ENCODE peak calls at places on chromosomes 11 and 22, in nine cellular contexts. One of them, this sample, is unnamed.

GRCh38 chr11:43289368-43289767 is 22.4 kb upstream of the API5 start:
- DNase-seq in stimulated activated CD8-positive, alpha-beta memory T cell treated with anti-CD3 and anti-CD28 coated beads, Interleukin-15, amount 100 ng/mL, for 24 hours: no peak
- DNase-seq in activated CD8-positive, alpha-beta T cell treated with anti-CD3 and anti-CD28 coated beads for 36 hours: no peak
- DNase-seq in T-helper 1 cell: no peak
- DNase-seq in suprapubic skin: no peak
- DNase-seq in GM10248: no peak
- DNase-seq in AG20443: no peak
- DNase-seq in naive thymus-derived CD8-positive, alpha-beta T cell: no peak
- DNase-seq in ELR: no peak
- DNase-seq in this sample: peak

GRCh38 chr11:3232956-3233355 is 739 bp upstream of the MRGPRE start:
- DNase-seq in AG20443: peak
- DNase-seq in GM10248: no peak
- DNase-seq in activated CD8-positive, alpha-beta T cell treated with anti-CD3 and anti-CD28 coated beads for 36 hours: no peak
- DNase-seq in naive thymus-derived CD8-positive, alpha-beta T cell: no peak
- DNase-seq in T-helper 1 cell: no peak
- DNase-seq in suprapubic skin: no peak
- DNase-seq in stimulated activated CD8-positive, alpha-beta memory T cell treated with anti-CD3 and anti-CD28 coated beads, Interleukin-15, amount 100 ng/mL, for 24 hours: no peak
- DNase-seq in ELR: no peak
- DNase-seq in this sample: no peak

GRCh38 chr11:26720003-26720402 is 1.9 kb downstream of the SLC5A12 start:
- DNase-seq in activated CD8-positive, alpha-beta T cell treated with anti-CD3 and anti-CD28 coated beads for 36 hours: no peak
- DNase-seq in T-helper 1 cell: no peak
- DNase-seq in suprapubic skin: no peak
- DNase-seq in stimulated activated CD8-positive, alpha-beta memory T cell treated with anti-CD3 and anti-CD28 coated beads, Interleukin-15, amount 100 ng/mL, for 24 hours: no peak
- DNase-seq in naive thymus-derived CD8-positive, alpha-beta T cell: no peak
- DNase-seq in GM10248: no peak
- DNase-seq in AG20443: no peak
- DNase-seq in ELR: no peak
- DNase-seq in this sample: no peak

GRCh38 chr11:119700536-119701346 is 28.3 kb downstream of the NECTIN1 start:
- DNase-seq in stimulated activated CD8-positive, alpha-beta memory T cell treated with anti-CD3 and anti-CD28 coated beads, Interleukin-15, amount 100 ng/mL, for 24 hours: no peak
- DNase-seq in naive thymus-derived CD8-positive, alpha-beta T cell: no peak
- DNase-seq in T-helper 1 cell: no peak
- DNase-seq in ELR: peak
- DNase-seq in activated CD8-positive, alpha-beta T cell treated with anti-CD3 and anti-CD28 coated beads for 36 hours: peak
- DNase-seq in GM10248: no peak
- DNase-seq in suprapubic skin: no peak
- DNase-seq in AG20443: no peak
- DNase-seq in this sample: no peak

GRCh38 chr11:100632970-100633452 is 54.1 kb upstream of the ARHGAP42 start:
- DNase-seq in GM10248: no peak
- DNase-seq in T-helper 1 cell: no peak
- DNase-seq in suprapubic skin: peak
- DNase-seq in ELR: peak
- DNase-seq in naive thymus-derived CD8-positive, alpha-beta T cell: no peak
- DNase-seq in activated CD8-positive, alpha-beta T cell treated with anti-CD3 and anti-CD28 coated beads for 36 hours: no peak
- DNase-seq in AG20443: no peak
- DNase-seq in stimulated activated CD8-positive, alpha-beta memory T cell treated with anti-CD3 and anti-CD28 coated beads, Interleukin-15, amount 100 ng/mL, for 24 hours: no peak
- DNase-seq in this sample: no peak

GRCh38 chr11:116605543-116605942 is 167.2 kb downstream of the BUD13 start:
- DNase-seq in activated CD8-positive, alpha-beta T cell treated with anti-CD3 and anti-CD28 coated beads for 36 hours: peak
- DNase-seq in ELR: peak
- DNase-seq in naive thymus-derived CD8-positive, alpha-beta T cell: no peak
- DNase-seq in GM10248: peak
- DNase-seq in suprapubic skin: no peak
- DNase-seq in stimulated activated CD8-positive, alpha-beta memory T cell treated with anti-CD3 and anti-CD28 coated beads, Interleukin-15, amount 100 ng/mL, for 24 hours: no peak
- DNase-seq in T-helper 1 cell: no peak
- DNase-seq in AG20443: no peak
- DNase-seq in this sample: peak

GRCh38 chr22:39332441-39333064 is 13.1 kb upstream of the RPL3 start:
- DNase-seq in naive thymus-derived CD8-positive, alpha-beta T cell: no peak
- DNase-seq in activated CD8-positive, alpha-beta T cell treated with anti-CD3 and anti-CD28 coated beads for 36 hours: no peak
- DNase-seq in stimulated activated CD8-positive, alpha-beta memory T cell treated with anti-CD3 and anti-CD28 coated beads, Interleukin-15, amount 100 ng/mL, for 24 hours: no peak
- DNase-seq in GM10248: no peak
- DNase-seq in ELR: no peak
- DNase-seq in AG20443: peak
- DNase-seq in suprapubic skin: no peak
- DNase-seq in T-helper 1 cell: no peak
- DNase-seq in this sample: no peak

GRCh38 chr11:66595245-66595904 is 2.4 kb downstream of the CCS start:
- DNase-seq in GM10248: no peak
- DNase-seq in activated CD8-positive, alpha-beta T cell treated with anti-CD3 and anti-CD28 coated beads for 36 hours: peak
- DNase-seq in naive thymus-derived CD8-positive, alpha-beta T cell: no peak
- DNase-seq in stimulated activated CD8-positive, alpha-beta memory T cell treated with anti-CD3 and anti-CD28 coated beads, Interleukin-15, amount 100 ng/mL, for 24 hours: no peak
- DNase-seq in ELR: no peak
- DNase-seq in AG20443: no peak
- DNase-seq in suprapubic skin: no peak
- DNase-seq in T-helper 1 cell: no peak
- DNase-seq in this sample: no peak

GRCh38 chr11:11989774-11990744 is 18.4 kb downstream of the DKK3 start:
- DNase-seq in T-helper 1 cell: no peak
- DNase-seq in activated CD8-positive, alpha-beta T cell treated with anti-CD3 and anti-CD28 coated beads for 36 hours: no peak
- DNase-seq in stimulated activated CD8-positive, alpha-beta memory T cell treated with anti-CD3 and anti-CD28 coated beads, Interleukin-15, amount 100 ng/mL, for 24 hours: no peak
- DNase-seq in naive thymus-derived CD8-positive, alpha-beta T cell: no peak
- DNase-seq in AG20443: peak
- DNase-seq in ELR: no peak
- DNase-seq in suprapubic skin: peak
- DNase-seq in GM10248: no peak
- DNase-seq in this sample: no peak

GRCh38 chr22:46081831-46082210 is 68.5 kb upstream of the PPARA start:
- DNase-seq in T-helper 1 cell: no peak
- DNase-seq in stimulated activated CD8-positive, alpha-beta memory T cell treated with anti-CD3 and anti-CD28 coated beads, Interleukin-15, amount 100 ng/mL, for 24 hours: no peak
- DNase-seq in activated CD8-positive, alpha-beta T cell treated with anti-CD3 and anti-CD28 coated beads for 36 hours: no peak
- DNase-seq in naive thymus-derived CD8-positive, alpha-beta T cell: no peak
- DNase-seq in AG20443: no peak
- DNase-seq in suprapubic skin: peak
- DNase-seq in ELR: peak
- DNase-seq in GM10248: no peak
- DNase-seq in this sample: no peak

GRCh38 chr11:18492888-18493287 is 33.9 kb downstream of the TSG101 start:
- DNase-seq in stimulated activated CD8-positive, alpha-beta memory T cell treated with anti-CD3 and anti-CD28 coated beads, Interleukin-15, amount 100 ng/mL, for 24 hours: no peak
- DNase-seq in activated CD8-positive, alpha-beta T cell treated with anti-CD3 and anti-CD28 coated beads for 36 hours: no peak
- DNase-seq in AG20443: no peak
- DNase-seq in suprapubic skin: no peak
- DNase-seq in T-helper 1 cell: no peak
- DNase-seq in naive thymus-derived CD8-positive, alpha-beta T cell: no peak
- DNase-seq in ELR: no peak
- DNase-seq in GM10248: no peak
- DNase-seq in this sample: no peak

GRCh38 chr11:86748296-86748695 is 52.0 kb upstream of the PRSS23 start:
- DNase-seq in suprapubic skin: no peak
- DNase-seq in AG20443: peak
- DNase-seq in activated CD8-positive, alpha-beta T cell treated with anti-CD3 and anti-CD28 coated beads for 36 hours: no peak
- DNase-seq in stimulated activated CD8-positive, alpha-beta memory T cell treated with anti-CD3 and anti-CD28 coated beads, Interleukin-15, amount 100 ng/mL, for 24 hours: no peak
- DNase-seq in ELR: no peak
- DNase-seq in GM10248: no peak
- DNase-seq in T-helper 1 cell: no peak
- DNase-seq in naive thymus-derived CD8-positive, alpha-beta T cell: no peak
- DNase-seq in this sample: no peak

GRCh38 chr22:42303304-42304020 is 33.0 kb upstream of the TCF20 start:
- DNase-seq in AG20443: no peak
- DNase-seq in ELR: no peak
- DNase-seq in naive thymus-derived CD8-positive, alpha-beta T cell: no peak
- DNase-seq in stimulated activated CD8-positive, alpha-beta memory T cell treated with anti-CD3 and anti-CD28 coated beads, Interleukin-15, amount 100 ng/mL, for 24 hours: no peak
- DNase-seq in T-helper 1 cell: no peak
- DNase-seq in GM10248: no peak
- DNase-seq in suprapubic skin: no peak
- DNase-seq in activated CD8-positive, alpha-beta T cell treated with anti-CD3 and anti-CD28 coated beads for 36 hours: no peak
- DNase-seq in this sample: no peak

GRCh38 chr11:72191961-72192381 is at the start of gene FOLR1:
- DNase-seq in T-helper 1 cell: no peak
- DNase-seq in activated CD8-positive, alpha-beta T cell treated with anti-CD3 and anti-CD28 coated beads for 36 hours: no peak
- DNase-seq in AG20443: peak
- DNase-seq in stimulated activated CD8-positive, alpha-beta memory T cell treated with anti-CD3 and anti-CD28 coated beads, Interleukin-15, amount 100 ng/mL, for 24 hours: no peak
- DNase-seq in GM10248: no peak
- DNase-seq in ELR: peak
- DNase-seq in suprapubic skin: no peak
- DNase-seq in naive thymus-derived CD8-positive, alpha-beta T cell: no peak
- DNase-seq in this sample: no peak

GRCh38 chr11:70353900-70354568 is 44.3 kb upstream of the CTTN start:
- DNase-seq in AG20443: no peak
- DNase-seq in suprapubic skin: no peak
- DNase-seq in GM10248: no peak
- DNase-seq in activated CD8-positive, alpha-beta T cell treated with anti-CD3 and anti-CD28 coated beads for 36 hours: no peak
- DNase-seq in ELR: no peak
- DNase-seq in naive thymus-derived CD8-positive, alpha-beta T cell: no peak
- DNase-seq in stimulated activated CD8-positive, alpha-beta memory T cell treated with anti-CD3 and anti-CD28 coated beads, Interleukin-15, amount 100 ng/mL, for 24 hours: no peak
- DNase-seq in T-helper 1 cell: no peak
- DNase-seq in this sample: no peak

GRCh38 chr11:60125962-60126585 is 37.6 kb downstream of the MS4A2 start:
- DNase-seq in T-helper 1 cell: no peak
- DNase-seq in activated CD8-positive, alpha-beta T cell treated with anti-CD3 and anti-CD28 coated beads for 36 hours: no peak
- DNase-seq in GM10248: no peak
- DNase-seq in AG20443: no peak
- DNase-seq in suprapubic skin: no peak
- DNase-seq in naive thymus-derived CD8-positive, alpha-beta T cell: no peak
- DNase-seq in ELR: peak
- DNase-seq in stimulated activated CD8-positive, alpha-beta memory T cell treated with anti-CD3 and anti-CD28 coated beads, Interleukin-15, amount 100 ng/mL, for 24 hours: no peak
- DNase-seq in this sample: no peak

GRCh38 chr11:115933564-115933963 is 429.3 kb upstream of the CADM1 start:
- DNase-seq in GM10248: no peak
- DNase-seq in AG20443: no peak
- DNase-seq in suprapubic skin: no peak
- DNase-seq in stimulated activated CD8-positive, alpha-beta memory T cell treated with anti-CD3 and anti-CD28 coated beads, Interleukin-15, amount 100 ng/mL, for 24 hours: no peak
- DNase-seq in naive thymus-derived CD8-positive, alpha-beta T cell: no peak
- DNase-seq in T-helper 1 cell: no peak
- DNase-seq in ELR: no peak
- DNase-seq in activated CD8-positive, alpha-beta T cell treated with anti-CD3 and anti-CD28 coated beads for 36 hours: no peak
- DNase-seq in this sample: no peak

GRCh38 chr11:109267293-109268095 is 154.5 kb upstream of the C11orf87 start:
- DNase-seq in ELR: no peak
- DNase-seq in activated CD8-positive, alpha-beta T cell treated with anti-CD3 and anti-CD28 coated beads for 36 hours: no peak
- DNase-seq in naive thymus-derived CD8-positive, alpha-beta T cell: no peak
- DNase-seq in AG20443: peak
- DNase-seq in suprapubic skin: no peak
- DNase-seq in GM10248: no peak
- DNase-seq in stimulated activated CD8-positive, alpha-beta memory T cell treated with anti-CD3 and anti-CD28 coated beads, Interleukin-15, amount 100 ng/mL, for 24 hours: no peak
- DNase-seq in T-helper 1 cell: no peak
- DNase-seq in this sample: no peak

GRCh38 chr11:122748968-122749687 is 89.2 kb upstream of the CRTAM start:
- DNase-seq in T-helper 1 cell: no peak
- DNase-seq in stimulated activated CD8-positive, alpha-beta memory T cell treated with anti-CD3 and anti-CD28 coated beads, Interleukin-15, amount 100 ng/mL, for 24 hours: no peak
- DNase-seq in suprapubic skin: no peak
- DNase-seq in GM10248: peak
- DNase-seq in activated CD8-positive, alpha-beta T cell treated with anti-CD3 and anti-CD28 coated beads for 36 hours: peak
- DNase-seq in ELR: peak
- DNase-seq in naive thymus-derived CD8-positive, alpha-beta T cell: no peak
- DNase-seq in AG20443: peak
- DNase-seq in this sample: peak

GRCh38 chr22:35425971-35426800 is 26.2 kb downstream of the MCM5 start:
- DNase-seq in naive thymus-derived CD8-positive, alpha-beta T cell: no peak
- DNase-seq in GM10248: no peak
- DNase-seq in ELR: peak
- DNase-seq in T-helper 1 cell: no peak
- DNase-seq in activated CD8-positive, alpha-beta T cell treated with anti-CD3 and anti-CD28 coated beads for 36 hours: no peak
- DNase-seq in AG20443: no peak
- DNase-seq in stimulated activated CD8-positive, alpha-beta memory T cell treated with anti-CD3 and anti-CD28 coated beads, Interleukin-15, amount 100 ng/mL, for 24 hours: no peak
- DNase-seq in suprapubic skin: no peak
- DNase-seq in this sample: no peak

GRCh38 chr22:49228431-49229037 is 599.1 kb downstream of the BRD1 start:
- DNase-seq in stimulated activated CD8-positive, alpha-beta memory T cell treated with anti-CD3 and anti-CD28 coated beads, Interleukin-15, amount 100 ng/mL, for 24 hours: no peak
- DNase-seq in naive thymus-derived CD8-positive, alpha-beta T cell: no peak
- DNase-seq in AG20443: no peak
- DNase-seq in ELR: no peak
- DNase-seq in suprapubic skin: peak
- DNase-seq in activated CD8-positive, alpha-beta T cell treated with anti-CD3 and anti-CD28 coated beads for 36 hours: no peak
- DNase-seq in GM10248: no peak
- DNase-seq in T-helper 1 cell: no peak
- DNase-seq in this sample: no peak

GRCh38 chr22:17847360-17848078 is 73.2 kb upstream of the BID start:
- DNase-seq in ELR: peak
- DNase-seq in T-helper 1 cell: no peak
- DNase-seq in naive thymus-derived CD8-positive, alpha-beta T cell: no peak
- DNase-seq in activated CD8-positive, alpha-beta T cell treated with anti-CD3 and anti-CD28 coated beads for 36 hours: no peak
- DNase-seq in suprapubic skin: no peak
- DNase-seq in AG20443: no peak
- DNase-seq in stimulated activated CD8-positive, alpha-beta memory T cell treated with anti-CD3 and anti-CD28 coated beads, Interleukin-15, amount 100 ng/mL, for 24 hours: no peak
- DNase-seq in GM10248: no peak
- DNase-seq in this sample: no peak

GRCh38 chr11:112776834-112777793 is 184.1 kb upstream of the NCAM1 start:
- DNase-seq in stimulated activated CD8-positive, alpha-beta memory T cell treated with anti-CD3 and anti-CD28 coated beads, Interleukin-15, amount 100 ng/mL, for 24 hours: no peak
- DNase-seq in GM10248: no peak
- DNase-seq in activated CD8-positive, alpha-beta T cell treated with anti-CD3 and anti-CD28 coated beads for 36 hours: no peak
- DNase-seq in suprapubic skin: no peak
- DNase-seq in AG20443: no peak
- DNase-seq in naive thymus-derived CD8-positive, alpha-beta T cell: no peak
- DNase-seq in T-helper 1 cell: no peak
- DNase-seq in ELR: no peak
- DNase-seq in this sample: no peak

GRCh38 chr22:44363214-44363979 is 50.6 kb upstream of the SHISAL1 start:
- DNase-seq in ELR: peak
- DNase-seq in suprapubic skin: peak
- DNase-seq in AG20443: peak
- DNase-seq in stimulated activated CD8-positive, alpha-beta memory T cell treated with anti-CD3 and anti-CD28 coated beads, Interleukin-15, amount 100 ng/mL, for 24 hours: no peak
- DNase-seq in GM10248: no peak
- DNase-seq in naive thymus-derived CD8-positive, alpha-beta T cell: no peak
- DNase-seq in activated CD8-positive, alpha-beta T cell treated with anti-CD3 and anti-CD28 coated beads for 36 hours: no peak
- DNase-seq in T-helper 1 cell: no peak
- DNase-seq in this sample: no peak

This sample was measured in MM.1S.